ENCODE peak calls at places on chromosomes 2 and 18, in six cellular contexts. X, B, S, P, H and G are unnamed samples.

GRCh38 chr2:38056216-38056615 is 19.7 kb downstream of the CYP1B1 start:
- DNase-seq in X (no peak), S (no peak), B (no peak), H (no peak), P (no peak), G (no peak)

GRCh38 chr2:26986576-26986975 is 16.1 kb downstream of the MAPRE3 start:
- DNase-seq in H (peak; percentile 28), X (no peak), P (no peak), S (no peak), B (no peak), G (no peak)

GRCh38 chr18:36035253-36035652 is 32.1 kb downstream of the RPRD1A start:
- DNase-seq in H (no peak), P (no peak), B (no peak), X (no peak), S (no peak), G (no peak)

GRCh38 chr18:36461551-36461987 is 164.1 kb downstream of the FHOD3 start:
- DNase-seq in H (no peak), B (no peak), S (no peak), X (no peak), P (no peak), G (no peak)

GRCh38 chr2:1588994-1589611 is 155.2 kb downstream of the PXDN start:
- DNase-seq in B (no peak), H (peak; percentile 51), P (no peak), X (no peak), S (no peak), G (peak; percentile 27)

GRCh38 chr2:182866095-182866460 is 359 bp downstream of the FRZB start:
- DNase-seq in H (peak; percentile 7), S (no peak), B (no peak), X (no peak), P (peak; percentile 48), G (peak; percentile 45)

GRCh38 chr18:7516505-7517117 is 50.5 kb upstream of the PTPRM start:
- DNase-seq in X (no peak), S (no peak), P (no peak), H (no peak), B (no peak), G (no peak)

GRCh38 chr2:219252900-219253752 is at the start of gene TUBA4B:
- DNase-seq in P (peak; percentile 32), S (no peak), B (no peak), X (no peak), H (peak; percentile 69), G (peak; percentile 56)

GRCh38 chr2:37797081-37797480 is 125.6 kb upstream of the CDC42EP3 start:
- DNase-seq in X (no peak), H (peak; percentile 95), P (peak; percentile 59), S (peak; percentile 55), B (no peak), G (no peak)

GRCh38 chr2:127052068-127052770 is 54.7 kb downstream of the BIN1 start:
- DNase-seq in B (no peak), S (no peak), H (no peak), X (no peak), P (no peak), G (peak; percentile 41)

GRCh38 chr2:31696068-31696467 is 115.3 kb upstream of the SRD5A2 start:
- DNase-seq in B (no peak), H (no peak), P (no peak), X (no peak), S (no peak), G (no peak)

GRCh38 chr18:74230922-74231714 is 60.6 kb downstream of the CYB5A start:
- DNase-seq in B (no peak), X (no peak), S (no peak), H (no peak), P (no peak), G (no peak)

GRCh38 chr2:226184540-226184939 is 615.1 kb downstream of the IRS1 start:
- DNase-seq in X (no peak), P (no peak), S (no peak), B (no peak), H (no peak), G (no peak)

GRCh38 chr18:54878057-54878661 is 49.9 kb downstream of the RAB27B start:
- DNase-seq in H (peak; percentile 51), P (peak; percentile 35), S (no peak), B (no peak), X (no peak), G (no peak)